ENCODE peak calls at places on chromosomes 12 and 14, in nine cellular contexts. T, K, G, Q, L, H, E, Z and A are unnamed samples.

GRCh38 chr14:49634547-49635334 is at the start of gene DNAAF2:
- DNase-seq in G (peak), T (peak), L (peak), E (no peak), Z (peak), Q (peak), H (peak), K (peak), A (no peak)

GRCh38 chr14:68949236-68949965 is 29.7 kb downstream of the ACTN1 start:
- DNase-seq in T (no peak), G (no peak), L (no peak), Z (no peak), K (no peak), E (no peak), Q (no peak), H (no peak), A (no peak)

GRCh38 chr12:132490481-132491348 is 764 bp downstream of the FBRSL1 start:
- DNase-seq in L (no peak), T (no peak), K (no peak), E (no peak), G (no peak), H (peak), Q (no peak), Z (no peak), A (no peak)

GRCh38 chr14:25516838-25517237 is 466.9 kb upstream of the STXBP6 start:
- DNase-seq in Q (no peak), G (no peak), L (no peak), E (no peak), Z (no peak), T (no peak), H (no peak), K (no peak), A (no peak)

GRCh38 chr12:119835068-119835467 is 42.1 kb downstream of the CIT start:
- DNase-seq in G (no peak), L (no peak), E (no peak), T (no peak), H (no peak), Z (no peak), K (no peak), Q (no peak), A (no peak)

GRCh38 chr12:30989754-30990153 is 63.2 kb downstream of the TSPAN11 start:
- DNase-seq in K (no peak), L (no peak), T (no peak), Z (no peak), E (no peak), H (peak), G (no peak), Q (no peak), A (no peak)

GRCh38 chr14:63650336-63650952 is 8.8 kb upstream of the WDR89 start:
- DNase-seq in E (no peak), Z (peak), T (no peak), G (no peak), L (no peak), K (peak), H (no peak), Q (no peak), A (no peak)

GRCh38 chr12:105561981-105562726 is 231.7 kb downstream of the C12orf75 start:
- DNase-seq in Q (peak), H (no peak), G (no peak), T (no peak), Z (no peak), K (no peak), L (no peak), E (peak), A (peak)

GRCh38 chr12:113293100-113293499 is 41.8 kb downstream of the SLC8B1 start:
- DNase-seq in Z (no peak), Q (no peak), T (no peak), L (no peak), E (no peak), K (no peak), G (no peak), H (no peak), A (no peak)

GRCh38 chr12:121301876-121302275 is 5.4 kb upstream of the CAMKK2 start:
- DNase-seq in G (no peak), L (no peak), E (no peak), Z (no peak), Q (no peak), H (no peak), T (no peak), K (no peak), A (no peak)

GRCh38 chr12:103901518-103902173 is 28.6 kb upstream of the HSP90B1 start:
- DNase-seq in T (no peak), K (peak), H (no peak), Z (peak), G (no peak), Q (no peak), L (no peak), E (no peak), A (no peak)

GRCh38 chr14:39085933-39086332 is 17.1 kb downstream of the SEC23A start:
- DNase-seq in Z (no peak), E (no peak), L (no peak), H (no peak), K (no peak), T (no peak), Q (no peak), G (no peak), A (no peak)

GRCh38 chr12:4045433-4045760 is 172.2 kb upstream of the PARP11 start:
- DNase-seq in Z (no peak), Q (no peak), E (no peak), G (no peak), K (no peak), H (no peak), L (no peak), T (no peak), A (no peak)

GRCh38 chr12:104455594-104456416 is 943 bp upstream of the CHST11 start:
- DNase-seq in T (no peak), Z (no peak), G (no peak), L (no peak), K (no peak), H (no peak), Q (no peak), E (no peak), A (no peak)

GRCh38 chr12:55675671-55676070 is 32.0 kb downstream of the ITGA7 start:
- DNase-seq in K (no peak), T (no peak), G (no peak), Z (no peak), H (no peak), L (no peak), Q (no peak), E (no peak), A (no peak)

GRCh38 chr12:114480309-114481199 is 74.6 kb upstream of the TBX5 start:
- DNase-seq in E (no peak), H (no peak), T (no peak), Z (no peak), K (no peak), G (no peak), L (no peak), Q (no peak), A (no peak)

GRCh38 chr14:32043624-32044023 is 33.5 kb upstream of the ARHGAP5 start:
- DNase-seq in H (no peak), E (no peak), T (no peak), G (no peak), Q (no peak), L (no peak), Z (no peak), K (no peak), A (no peak)

GRCh38 chr12:89828575-89828974 is 119.9 kb upstream of the ATP2B1 start:
- DNase-seq in T (no peak), G (no peak), H (no peak), E (no peak), Z (no peak), K (no peak), Q (no peak), L (no peak), A (no peak)

GRCh38 chr12:112602150-112602549 is 183.4 kb downstream of the PTPN11 start:
- DNase-seq in Z (no peak), H (no peak), E (no peak), Q (no peak), L (no peak), T (no peak), G (no peak), K (no peak), A (no peak)

GRCh38 chr12:113805673-113806072 is 160.5 kb downstream of the RBM19 start:
- DNase-seq in E (no peak), G (no peak), L (no peak), H (no peak), Q (no peak), T (no peak), K (no peak), Z (no peak), A (no peak)

GRCh38 chr12:130027798-130028197 is 124.0 kb upstream of the TMEM132D start:
- DNase-seq in E (no peak), L (no peak), G (no peak), Z (no peak), T (no peak), K (no peak), H (no peak), Q (no peak), A (peak)

GRCh38 chr14:92022036-92022435 is 17.8 kb downstream of the TRIP11 start:
- DNase-seq in K (no peak), G (no peak), L (no peak), T (no peak), E (no peak), H (no peak), Z (no peak), Q (no peak), A (no peak)